ENCODE peak calls at places on chromosome 4, in seven cellular contexts. One of them, this sample, is unnamed.
A peak's percentile ranks its signal among the peaks of the same experiment; 100 is the strongest.

GRCh38 chr4:133493776-133494175 is 344.7 kb downstream of the PCDH10 start:
- DNase-seq in AG09309: no peak
- DNase-seq in SW 1271: no peak
- DNase-seq in OCI-M1: no peak
- DNase-seq in lower leg skin: no peak
- DNase-seq in left colon: no peak
- DNase-seq in brain microvascular endothelial cell: no peak
- DNase-seq in this sample: no peak

GRCh38 chr4:25817059-25817681 is 45.6 kb downstream of the SEL1L3 start:
- DNase-seq in AG09309: no peak
- DNase-seq in SW 1271: no peak
- DNase-seq in OCI-M1: no peak
- DNase-seq in lower leg skin: peak; percentile 25
- DNase-seq in left colon: no peak
- DNase-seq in brain microvascular endothelial cell: peak; percentile 68
- DNase-seq in this sample: no peak

GRCh38 chr4:146134761-146135160 is 40.8 kb upstream of the LSM6 start:
- DNase-seq in AG09309: no peak
- DNase-seq in SW 1271: no peak
- DNase-seq in OCI-M1: no peak
- DNase-seq in lower leg skin: no peak
- DNase-seq in left colon: peak; percentile 69
- DNase-seq in brain microvascular endothelial cell: no peak
- DNase-seq in this sample: no peak

GRCh38 chr4:48247142-48247877 is 22.3 kb downstream of the TEC start:
- DNase-seq in AG09309: no peak
- DNase-seq in SW 1271: no peak
- DNase-seq in OCI-M1: peak; percentile 90
- DNase-seq in lower leg skin: no peak
- DNase-seq in left colon: no peak
- DNase-seq in brain microvascular endothelial cell: no peak
- DNase-seq in this sample: no peak

GRCh38 chr4:40395166-40395900 is 60.2 kb downstream of the CHRNA9 start:
- DNase-seq in AG09309: no peak
- DNase-seq in SW 1271: no peak
- DNase-seq in OCI-M1: no peak
- DNase-seq in lower leg skin: no peak
- DNase-seq in left colon: no peak
- DNase-seq in brain microvascular endothelial cell: no peak
- DNase-seq in this sample: no peak

GRCh38 chr4:95087657-95088455 is 330.1 kb downstream of the BMPR1B start:
- DNase-seq in AG09309: no peak
- DNase-seq in SW 1271: no peak
- DNase-seq in OCI-M1: peak; percentile 48
- DNase-seq in lower leg skin: no peak
- DNase-seq in left colon: no peak
- DNase-seq in brain microvascular endothelial cell: no peak
- DNase-seq in this sample: no peak

GRCh38 chr4:21953653-21954052 is 5.1 kb upstream of the KCNIP4 start:
- DNase-seq in AG09309: no peak
- DNase-seq in SW 1271: no peak
- DNase-seq in OCI-M1: no peak
- DNase-seq in lower leg skin: no peak
- DNase-seq in left colon: no peak
- DNase-seq in brain microvascular endothelial cell: no peak
- DNase-seq in this sample: no peak

GRCh38 chr4:14583331-14583730 is 418.9 kb upstream of the CPEB2 start:
- DNase-seq in AG09309: no peak
- DNase-seq in SW 1271: no peak
- DNase-seq in OCI-M1: no peak
- DNase-seq in lower leg skin: no peak
- DNase-seq in left colon: no peak
- DNase-seq in brain microvascular endothelial cell: no peak
- DNase-seq in this sample: no peak